ENCODE peak calls at places on chromosomes 3 and 15, in six cellular contexts. L is endothelial cell, I is substantia nigra, M is fibroblast of pulmonary artery, T is body of pancreas, U is myocyte. D is an unnamed sample.

GRCh38 chr15:31265871-31266711 is 60.5 kb upstream of the KLF13 start:
- DNase-seq in M (no peak), I (no peak), L (no peak), U (peak; percentile 96), T (no peak), D (no peak)

GRCh38 chr3:192408721-192409151 is 318.6 kb downstream of the FGF12 start:
- DNase-seq in I (no peak), L (peak; percentile 39), U (no peak), T (no peak), M (no peak), D (peak; percentile 18)

GRCh38 chr3:127015282-127016042 is 32.5 kb downstream of the PLXNA1 start:
- DNase-seq in M (no peak), T (no peak), U (no peak), I (no peak), L (no peak), D (peak; percentile 38)

GRCh38 chr3:149654188-149654601 is 3.6 kb downstream of the WWTR1 start:
- DNase-seq in U (peak; percentile 70), T (no peak), L (no peak), I (no peak), M (peak; percentile 77), D (no peak)

GRCh38 chr15:101011582-101011981 is 92.4 kb downstream of the LRRK1 start:
- DNase-seq in M (no peak), I (no peak), T (no peak), U (no peak), L (no peak), D (no peak)

GRCh38 chr3:14766428-14767244 is 52.1 kb upstream of the FGD5 start:
- DNase-seq in T (no peak), U (no peak), L (no peak), M (no peak), I (no peak), D (no peak)

GRCh38 chr3:21390136-21390535 is 360.9 kb downstream of the ZNF385D start:
- DNase-seq in U (peak; percentile 2), I (no peak), T (no peak), L (no peak), M (peak; percentile 25), D (no peak)

GRCh38 chr3:147189016-147189415 is 217.3 kb downstream of the ZIC4 start:
- DNase-seq in U (no peak), I (no peak), L (no peak), M (no peak), T (no peak), D (no peak)

GRCh38 chr3:5657109-5657508 is 469.6 kb downstream of the EDEM1 start:
- DNase-seq in L (no peak), M (no peak), U (no peak), I (no peak), T (no peak), D (no peak)

GRCh38 chr15:74209997-74210573 is 7.5 kb upstream of the STRA6 start:
- DNase-seq in I (no peak), L (no peak), U (no peak), T (no peak), M (peak; percentile 97), D (no peak)